ENCODE peak calls at places on chromosomes 12 and 14, in seven cellular contexts. Q is neural crest cell, M is HFFc6, J is lower leg skin, O is bronchial epithelial cell, L is GM06990, S is A549. H is an unnamed sample.
A peak's percentile ranks its signal among the peaks of the same experiment; 100 is the strongest.

GRCh38 chr12:68609955-68610434 is 704 bp upstream of the RAP1B start:
- DNase-seq in M (no peak), S (no peak), Q (no peak), O (no peak), J (no peak), L (no peak), H (no peak)

GRCh38 chr12:817941-818600 is 65.7 kb downstream of the WNK1 start:
- DNase-seq in Q (no peak), O (no peak), S (no peak), M (no peak), J (no peak), L (no peak), H (no peak)

GRCh38 chr12:78494911-78495310 is 369.7 kb upstream of the SYT1 start:
- DNase-seq in Q (no peak), S (no peak), L (no peak), O (peak; percentile 49), M (peak; percentile 10), J (no peak), H (no peak)

GRCh38 chr12:109529618-109530300 is 43.5 kb downstream of the MMAB start:
- DNase-seq in O (no peak), S (no peak), L (no peak), J (no peak), Q (no peak), M (no peak), H (no peak)

GRCh38 chr14:31942216-31942841 is 134.8 kb upstream of the ARHGAP5 start:
- DNase-seq in S (no peak), J (no peak), Q (no peak), M (no peak), L (no peak), O (no peak), H (no peak)

GRCh38 chr12:1740161-1740948 is 49.5 kb downstream of the ADIPOR2 start:
- DNase-seq in M (no peak), S (no peak), J (no peak), L (no peak), O (peak; percentile 42), Q (no peak), H (no peak)

GRCh38 chr12:93896427-93896826 is 219.3 kb downstream of the CRADD start:
- DNase-seq in L (no peak), M (no peak), O (no peak), J (no peak), Q (no peak), S (peak; percentile 16), H (no peak)

GRCh38 chr12:127819066-127819465 is 447.9 kb upstream of the TMEM132C start:
- DNase-seq in M (no peak), O (no peak), Q (no peak), J (no peak), L (no peak), S (no peak), H (no peak)

GRCh38 chr12:56951582-56952339 is 5.6 kb downstream of the RDH16 start:
- DNase-seq in M (no peak), O (no peak), L (no peak), Q (no peak), J (no peak), S (no peak), H (no peak)

GRCh38 chr12:77888611-77889010 is 57.9 kb downstream of the NAV3 start:
- DNase-seq in O (peak; percentile 98), S (peak; percentile 18), J (no peak), L (no peak), M (peak; percentile 41), Q (no peak), H (no peak)

GRCh38 chr14:67166450-67166853 is 22.8 kb upstream of the GARIN2 start:
- DNase-seq in O (peak; percentile 40), M (peak; percentile 54), S (no peak), L (no peak), Q (peak; percentile 43), J (no peak), H (no peak)

GRCh38 chr12:57844725-57845477 is 1.6 kb downstream of the CTDSP2 start:
- DNase-seq in S (peak; percentile 71), M (peak; percentile 91), Q (no peak), L (peak; percentile 59), J (peak; percentile 93), O (no peak), H (no peak)

GRCh38 chr14:101559624-101560533 is 1.4 kb upstream of the DIO3 start:
- DNase-seq in J (no peak), O (no peak), S (no peak), L (no peak), Q (peak; percentile 32), M (no peak), H (no peak)
- TF ChIP-seq CTCF in J (no peak), O (peak; percentile 35), S (no peak), L (no peak), Q (peak; percentile 46), M (no peak), H (no peak)

GRCh38 chr14:30808576-30808975 is 65.8 kb upstream of the COCH start:
- DNase-seq in O (peak; percentile 8), Q (no peak), M (peak; percentile 3), S (no peak), J (no peak), L (no peak), H (no peak)
- TF ChIP-seq CTCF in O (no peak), Q (no peak), M (no peak), S (no peak), J (no peak), L (no peak), H (no peak)

DNA sequence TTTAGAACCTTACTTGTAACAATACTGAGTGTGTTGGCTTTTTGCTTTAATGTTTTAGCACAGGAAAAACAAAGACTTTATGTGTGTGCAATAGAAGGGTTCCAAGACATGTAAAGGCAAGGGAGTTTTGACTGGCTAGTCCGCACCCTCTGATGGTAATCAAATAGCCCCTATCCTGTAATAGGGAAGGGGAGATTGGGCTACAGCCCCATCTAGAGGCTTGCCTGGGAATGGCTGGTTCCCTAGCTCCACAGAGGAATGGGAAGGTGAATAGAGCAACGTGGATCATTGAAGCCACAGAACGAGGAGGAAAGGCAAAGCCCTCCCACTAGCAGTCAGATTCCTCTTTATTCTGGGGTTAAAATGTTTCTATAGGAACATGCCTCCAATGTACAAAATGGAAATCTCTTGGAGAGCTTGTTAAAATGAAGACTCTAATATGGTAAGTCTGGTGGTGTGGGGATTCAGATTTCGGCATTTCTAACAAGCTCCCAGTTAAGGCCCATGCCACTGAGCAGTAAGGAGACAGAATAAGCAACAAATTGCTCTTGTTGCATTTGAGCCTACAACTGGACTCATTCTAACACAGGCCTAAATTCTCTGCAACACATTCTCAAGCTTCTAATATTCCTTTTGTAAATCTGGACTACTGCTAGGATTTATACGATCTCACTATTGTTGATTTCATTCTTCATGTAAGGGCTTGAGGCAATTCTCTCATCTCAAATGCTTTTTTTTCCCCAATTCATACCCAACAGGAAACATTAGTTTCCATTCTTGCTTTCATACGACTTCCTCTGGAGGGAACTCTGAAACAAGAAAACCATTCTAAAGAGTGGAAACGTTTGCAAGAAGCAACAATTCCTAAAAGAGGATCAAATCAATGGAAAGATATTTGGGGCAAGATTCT is 57.1 kb downstream of the NIN start:
- DNase-seq in S (peak; percentile 63), J (peak; percentile 87), M (no peak), L (no peak), Q (peak; percentile 48), O (peak; percentile 60), H (no peak)
- TF ChIP-seq CTCF in S (peak; percentile 74), J (no peak), M (peak; percentile 89), L (peak; percentile 75), Q (peak; percentile 83), O (peak; percentile 92), H (peak; percentile 78)

GRCh38 chr14:92942576-92942975 is 19.6 kb downstream of the CHGA start:
- DNase-seq in Q (no peak), J (no peak), M (no peak), L (no peak), O (no peak), S (no peak), H (no peak)

GRCh38 chr14:92944976-92945375 is 22.0 kb downstream of the CHGA start:
- DNase-seq in M (no peak), Q (no peak), O (no peak), L (no peak), S (no peak), J (no peak), H (no peak)

GRCh38 chr14:92942976-92943710 is 20.2 kb downstream of the CHGA start:
- DNase-seq in Q (no peak), J (no peak), L (no peak), M (no peak), O (no peak), S (no peak), H (no peak)

GRCh38 chr14:92945544-92945943 is 22.6 kb downstream of the CHGA start:
- DNase-seq in L (no peak), S (no peak), O (no peak), Q (no peak), J (no peak), M (no peak), H (no peak)

DNA sequence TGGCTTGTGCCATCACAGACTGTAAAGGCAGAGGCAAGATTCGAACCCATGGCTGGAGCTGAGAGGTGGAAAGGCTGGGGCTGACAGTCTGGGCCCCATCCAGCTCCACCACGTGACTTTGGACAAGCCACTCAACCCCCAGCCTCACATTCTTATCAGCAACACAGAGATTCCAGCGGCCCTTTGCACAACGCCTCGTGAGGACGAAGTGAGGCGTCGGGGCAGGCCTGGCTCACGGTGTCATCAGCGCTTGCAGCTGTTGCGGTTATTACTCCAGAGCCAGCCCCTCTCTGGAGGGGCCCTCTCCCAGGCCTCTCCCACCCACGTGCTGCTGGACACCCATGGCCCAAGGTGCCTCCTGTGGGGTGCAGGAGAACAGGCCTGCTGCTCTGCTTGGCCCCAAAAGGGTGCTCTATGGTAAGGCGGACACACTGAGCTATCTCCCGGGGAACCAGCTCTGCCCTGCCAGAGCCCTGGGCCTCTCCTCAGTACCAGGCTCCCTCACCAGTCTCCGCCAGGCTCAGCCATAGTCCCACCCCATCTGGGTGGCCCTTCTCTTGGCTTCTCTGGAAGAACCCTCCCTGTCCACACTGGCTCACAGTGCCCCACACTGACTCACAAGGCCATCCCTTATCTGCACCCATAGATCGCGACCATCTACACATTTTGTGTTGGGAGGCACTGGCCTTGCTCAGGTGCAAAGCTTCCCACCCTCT is 21.1 kb downstream of the CHGA start:
- DNase-seq in L (no peak), M (no peak), O (no peak), S (no peak), Q (no peak), J (no peak), H (no peak)
- TF ChIP-seq CTCF in L (no peak), M (no peak), O (no peak), S (no peak), Q (no peak), J (no peak), H (no peak)

DNA sequence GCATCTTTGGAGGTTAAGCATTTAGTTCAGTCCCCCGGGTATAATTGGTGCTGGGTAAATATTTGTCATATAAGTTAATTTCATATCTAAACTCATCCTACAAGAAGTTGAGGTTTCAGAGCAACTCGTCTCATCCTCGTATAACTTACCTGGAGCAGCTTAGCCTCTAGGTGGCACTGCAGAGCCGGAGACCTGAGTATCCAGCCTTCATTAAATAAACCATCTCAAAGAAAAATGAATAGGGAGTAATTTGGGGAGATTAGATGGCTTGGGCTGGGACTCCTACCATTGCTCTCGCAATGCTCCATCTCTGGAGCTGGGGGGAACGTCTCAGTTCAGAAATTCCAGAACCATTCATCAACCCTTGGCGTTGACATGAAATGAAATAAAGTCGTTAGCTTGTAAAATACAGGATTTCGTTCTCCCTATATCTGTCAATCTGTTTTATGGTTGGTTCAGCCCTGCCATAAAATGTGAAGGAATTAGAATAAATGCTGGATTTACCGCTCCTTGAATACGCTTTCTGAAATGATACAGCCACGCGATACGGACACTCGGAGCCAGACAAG is 122.9 kb upstream of the TMEM132D start:
- DNase-seq in O (peak; percentile 41), M (no peak), L (no peak), S (peak; percentile 40), Q (peak; percentile 55), J (no peak), H (no peak)
- TF ChIP-seq CTCF in O (peak; percentile 61), M (peak; percentile 70), L (peak; percentile 72), S (peak; percentile 50), Q (peak; percentile 82), J (no peak), H (peak; percentile 64)

H was measured in CD14-positive monocyte.